ENCODE peak calls at places on chromosomes 4 and X, in five cellular contexts. B is H1, K is HepG2, F is GM12878, D is K562. A is an unnamed sample. For H3K36me3, the result is how much of the 10 kb centered on the place peaks cover.

GRCh38 chr4:87651941-87652340 is 1.9 kb downstream of the DMP1 start:
- DNase-seq in B (no peak), K (no peak), F (no peak), D (no peak), A (no peak)

GRCh38 chr4:32830160-32830559 is 2110.0 kb downstream of the PCDH7 start:
- DNase-seq in B (no peak), K (no peak), F (no peak), D (no peak), A (no peak)

GRCh38 chrX:24760601-24761000 is 66.9 kb downstream of the POLA1 start:
- DNase-seq in B (no peak), K (no peak), F (no peak), D (no peak), A (no peak)

GRCh38 chr4:98688416-98689290 is 30.2 kb upstream of the TSPAN5 start:
- DNase-seq in B (no peak), K (peak), F (no peak), D (peak), A (no peak)

GRCh38 chr4:30720656-30721352 is 635 bp downstream of the PCDH7 start:
- DNase-seq in B (peak), K (no peak), F (no peak), D (no peak), A (peak)

GRCh38 chr4:144732584-144733130 is 86.7 kb downstream of the HHIP start:
- DNase-seq in B (no peak), K (no peak), F (no peak), D (no peak), A (no peak)

GRCh38 chr4:178309890-178310289 is 867.7 kb upstream of the AGA start:
- DNase-seq in B (no peak), K (no peak), F (no peak), D (no peak), A (no peak)

GRCh38 chrX:106959897-106960296 is 39.7 kb downstream of the CLDN2 start:
- DNase-seq in B (no peak), K (peak), F (no peak), D (no peak), A (peak)

GRCh38 chr4:16001484-16001858 is 38.5 kb upstream of the FGFBP2 start:
- DNase-seq in B (peak), K (peak), F (peak), D (peak), A (peak)

GRCh38 chrX:68989865-68990606 is 161.2 kb downstream of the EFNB1 start:
- DNase-seq in B (peak), K (no peak), F (no peak), D (no peak), A (peak)

GRCh38 chrX:47215291-47215900 is 3.1 kb upstream of the CDK16 start:
- DNase-seq in B (no peak), K (no peak), F (no peak), D (no peak), A (no peak)

GRCh38 chr4:106587558-106587957 is 219.0 kb upstream of the GIMD1 start:
- DNase-seq in B (no peak), K (no peak), F (no peak), D (no peak), A (no peak)

GRCh38 chr4:112144546-112145325 is 518 bp upstream of the FAM241A start:
- DNase-seq in B (no peak), K (no peak), F (peak), D (no peak), A (no peak)

GRCh38 chr4:147388016-147388415 is 92.9 kb upstream of the EDNRA start:
- DNase-seq in B (no peak), K (no peak), F (no peak), D (no peak), A (no peak)

GRCh38 chr4:118417325-118417724 is 64.5 kb upstream of the PRSS12 start:
- DNase-seq in B (no peak), K (no peak), F (no peak), D (no peak), A (no peak)

GRCh38 chr4:177313263-177313662 is 3.6 kb downstream of the NEIL3 start:
- DNase-seq in B (no peak), K (no peak), F (no peak), D (no peak), A (no peak)

GRCh38 chr4:88244821-88245579 is 39.4 kb downstream of the PPM1K start:
- DNase-seq in B (peak), K (no peak), F (no peak), D (no peak), A (peak)

GRCh38 chr4:128974203-128974602 is 119.1 kb downstream of the SCLT1 start:
- DNase-seq in B (no peak), K (no peak), F (no peak), D (no peak), A (no peak)

GRCh38 chrX:132751043-132751690 is 207.3 kb downstream of the HS6ST2 start:
- DNase-seq in B (no peak), K (no peak), F (no peak), D (no peak), A (peak)

GRCh38 chrX:18895157-18895952 is 88.6 kb downstream of the PHKA2 start:
- DNase-seq in B (no peak), K (no peak), F (no peak), D (no peak), A (no peak)

GRCh38 chr4:69617083-69617694 is 22.3 kb downstream of the UGT2A2 start:
- DNase-seq in B (no peak), K (peak), F (no peak), D (peak), A (peak)

GRCh38 chr4:87093443-87094123 is 126.8 kb downstream of the KLHL8 start:
- DNase-seq in B (no peak), K (peak), F (peak), D (peak), A (peak)

GRCh38 chrX:150692837-150693781 is at the start of gene MTMR1:
- DNase-seq in B (no peak), K (no peak), F (no peak), D (peak), A (peak)

GRCh38 chr4:35711127-35711526 is 533.2 kb downstream of the ARAP2 start:
- DNase-seq in B (no peak), K (no peak), F (no peak), D (no peak), A (no peak)

GRCh38 chr4:53576676-53577372 is 14.5 kb downstream of the LNX1 start:
- DNase-seq in B (no peak), K (no peak), F (no peak), D (no peak), A (no peak)

GRCh38 chr4:8618961-8619720 is 26.6 kb downstream of the CPZ start:
- DNase-seq in B (no peak), K (no peak), F (no peak), D (no peak), A (no peak)

GRCh38 chrX:72392042-72392441 is 86.3 kb upstream of the CITED1 start:
- DNase-seq in B (no peak), K (no peak), F (no peak), D (no peak), A (no peak)

GRCh38 chrX:151825927-151826471 is 86.7 kb upstream of the MAGEA4 start:
- DNase-seq in B (no peak), K (no peak), F (no peak), D (no peak), A (peak)

GRCh38 chrX:20265726-20266681 is 705 bp downstream of the RPS6KA3 start:
- DNase-seq in B (peak), K (no peak), F (no peak), D (peak), A (peak)

GRCh38 chr4:55297346-55297745 is 48.7 kb upstream of the SRD5A3 start:
- DNase-seq in B (no peak), K (peak), F (no peak), D (peak), A (no peak)

GRCh38 chr4:125594203-125594602 is 279.4 kb downstream of the FAT4 start:
- DNase-seq in B (no peak), K (no peak), F (no peak), D (no peak), A (no peak)

GRCh38 chrX:2715066-2715600 is 24.0 kb downstream of the CD99 start:
- DNase-seq in B (no peak), K (no peak), F (no peak), D (no peak), A (no peak)
- H3K36me3 ChIP-seq in B (under half), K (under half), F (under half), D (under half), A (under half)

DNA sequence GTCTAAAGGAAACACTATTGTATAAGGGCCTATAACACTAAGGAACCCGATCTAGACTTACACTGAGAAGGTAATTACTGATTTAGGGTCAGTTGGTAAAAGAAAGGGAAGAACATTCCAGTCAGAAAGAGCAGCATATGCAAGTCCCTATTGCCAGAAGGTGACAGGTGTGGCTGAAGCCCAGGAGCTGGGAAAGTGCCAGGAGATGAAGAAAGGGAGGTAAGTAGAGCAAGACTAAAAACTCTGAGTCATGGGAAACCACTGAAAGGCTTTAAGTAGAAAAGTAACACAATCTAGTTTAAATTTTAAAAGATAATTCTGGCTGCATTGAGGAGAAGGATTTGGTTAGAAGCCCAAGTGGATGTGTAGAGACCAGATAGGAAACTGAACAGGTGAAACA is 77.7 kb upstream of the INTU start:
- DNase-seq in B (no peak), K (no peak), F (no peak), D (no peak), A (no peak)
- TF ChIP-seq CREB1 in B (no peak), K (no peak), F (no peak), D (no peak), A (no peak)

DNA sequence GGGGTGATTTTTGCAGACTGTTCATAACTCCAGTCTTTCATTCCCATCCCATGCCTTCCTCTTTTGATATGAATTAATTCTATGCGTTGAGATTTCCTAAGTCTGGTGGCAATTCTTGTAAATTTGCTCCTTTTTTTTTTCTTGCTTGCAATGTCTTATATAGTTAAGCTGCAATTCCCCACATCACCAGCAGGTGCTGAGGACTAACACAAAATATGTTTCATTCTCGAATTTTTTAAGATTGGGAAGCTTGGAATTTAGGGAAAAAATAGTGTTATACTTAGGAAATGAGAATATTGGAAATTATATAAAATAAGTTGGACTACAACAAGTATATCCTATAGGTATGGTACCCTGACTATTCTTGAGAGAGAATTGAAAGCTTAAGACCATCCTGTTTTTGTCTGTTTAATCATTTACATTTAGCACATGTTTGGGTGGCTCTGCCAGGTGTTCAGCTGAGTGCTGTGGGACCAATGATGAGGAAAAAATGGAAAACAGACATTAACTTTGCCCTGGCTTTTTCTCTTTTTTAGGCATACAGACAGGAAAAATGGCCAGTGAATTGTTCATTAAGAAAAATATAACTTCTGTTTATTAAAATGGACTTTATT is 30.2 kb downstream of the AFF2 start:
- DNase-seq in B (no peak), K (no peak), F (no peak), D (peak), A (peak)
- TF ChIP-seq POLR2AphosphoS5 in B (no peak), K (no peak), F (no peak), D (no peak), A (no peak)

GRCh38 chrX:99717716-99718115 is 692.4 kb downstream of the PCDH19 start:
- DNase-seq in B (no peak), K (no peak), F (no peak), D (no peak), A (no peak)
- H3K36me3 ChIP-seq in B (under half), K (under half), F (under half), D (under half), A (under half)

DNA sequence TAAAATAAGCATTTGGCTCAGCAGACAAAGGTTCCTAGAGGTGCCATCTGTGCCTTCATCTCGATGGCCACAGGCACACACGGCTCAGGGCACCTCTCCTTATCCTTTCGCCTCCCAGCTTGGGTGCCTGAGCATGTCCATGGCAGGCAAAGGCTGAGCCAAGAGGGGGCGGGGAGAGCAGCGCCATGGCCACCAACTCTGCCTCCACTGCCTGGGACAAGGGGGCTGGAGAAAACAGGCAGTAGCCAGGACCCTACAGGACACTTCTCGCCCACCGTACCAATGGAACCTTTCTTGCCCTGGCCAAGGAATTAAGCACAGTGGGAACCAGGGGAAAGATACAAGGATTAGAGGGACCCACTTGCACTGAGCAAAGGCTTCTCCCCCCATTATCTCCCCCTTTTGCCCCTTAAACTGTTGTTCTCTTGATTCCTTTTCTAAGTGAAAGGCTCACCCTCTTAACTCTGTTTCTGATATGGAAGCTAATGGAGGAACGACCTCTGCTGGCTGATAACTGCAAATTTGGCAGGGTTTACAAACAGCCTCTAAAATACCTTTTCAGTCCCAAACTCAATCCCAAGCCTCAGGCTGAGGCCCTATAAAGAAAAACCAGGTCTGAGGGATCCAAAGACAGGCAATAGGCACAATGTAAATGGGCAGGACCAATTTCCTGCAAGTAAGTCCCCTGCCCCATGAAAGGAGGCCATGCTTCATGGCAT is 335.2 kb downstream of the ADAM29 start:
- DNase-seq in B (no peak), K (no peak), F (no peak), D (no peak), A (peak)
- TF ChIP-seq CREB1 in B (no peak), K (no peak), F (no peak), D (no peak), A (no peak)

GRCh38 chr4:76854858-76855257 is 43.1 kb downstream of the SOWAHB start:
- DNase-seq in B (no peak), K (no peak), F (no peak), D (no peak), A (no peak)
- TF ChIP-seq POLR2AphosphoS5 in B (no peak), K (no peak), F (no peak), D (no peak), A (no peak)

DNA sequence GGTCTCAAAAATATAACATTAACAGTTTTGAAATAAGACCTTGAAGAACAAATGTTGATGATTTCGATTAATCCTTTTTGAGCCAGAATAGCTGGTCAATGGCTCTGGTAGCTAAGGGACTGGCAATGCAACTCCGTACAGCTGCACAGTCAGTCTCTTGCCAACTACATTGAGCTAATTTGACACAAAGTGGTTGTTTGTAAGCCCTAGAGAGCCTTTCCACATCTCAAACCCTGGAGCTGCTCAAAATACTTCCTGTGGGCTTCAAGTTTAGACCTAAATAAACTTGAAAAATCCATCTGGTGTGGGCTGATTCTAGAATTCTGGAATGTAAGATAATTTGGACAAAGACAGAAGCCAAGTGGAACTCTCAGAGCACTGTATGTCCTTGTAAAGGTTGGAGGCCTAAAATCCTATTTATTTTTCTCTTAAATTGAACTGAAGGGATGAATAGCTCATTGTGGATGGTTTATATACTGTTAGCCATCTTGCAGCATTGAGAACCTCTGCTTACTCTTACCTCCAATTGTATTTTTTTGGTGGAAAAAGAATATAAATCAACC is 380.8 kb downstream of the SPRY1 start:
- DNase-seq in B (no peak), K (no peak), F (no peak), D (no peak), A (no peak)
- H3K36me3 ChIP-seq in B (under half), K (under half), F (under half), D (under half), A (under half)

GRCh38 chr4:100933628-100934027 is 413.7 kb downstream of the PPP3CA start:
- DNase-seq in B (no peak), K (no peak), F (no peak), D (no peak), A (no peak)

GRCh38 chr4:100938698-100939097 is 408.6 kb downstream of the PPP3CA start:
- DNase-seq in B (no peak), K (no peak), F (no peak), D (no peak), A (no peak)

GRCh38 chr4:100935090-100935489 is 412.2 kb downstream of the PPP3CA start:
- DNase-seq in B (no peak), K (no peak), F (no peak), D (no peak), A (peak)

GRCh38 chr4:100936676-100937390 is 410.5 kb downstream of the PPP3CA start:
- DNase-seq in B (no peak), K (no peak), F (no peak), D (no peak), A (no peak)
- TF ChIP-seq CREB1 in B (no peak), K (no peak), F (no peak), D (no peak), A (no peak)

A was measured in GM23338.